ENCODE peak calls at places on chromosomes 3 and 15, in ten cellular contexts. H is effector memory CD8-positive, alpha-beta T cell; U is A172; O is T-helper 17 cell; E is IMR-90; W is breast epithelium; Y is MCF 10A; B is NCI-H2029; G is posterior vena cava; V is endothelial cell. T is an unnamed sample.

GRCh38 chr3:115272036-115272824 is 125.1 kb upstream of the ZBTB20 start:
- DNase-seq in H (no peak), U (peak), O (no peak), E (peak), W (no peak), Y (no peak), B (peak), G (no peak), V (no peak), T (no peak)

GRCh38 chr3:67113802-67114407 is 115.8 kb downstream of the KBTBD8 start:
- DNase-seq in H (peak), U (peak), O (peak), E (peak), W (peak), Y (peak), B (peak), G (peak), V (peak), T (peak)

GRCh38 chr15:99476413-99477222 is 89.2 kb upstream of the MEF2A start:
- DNase-seq in H (no peak), U (peak), O (no peak), E (peak), W (peak), Y (peak), B (no peak), G (peak), V (no peak), T (peak)

GRCh38 chr3:178139116-178139515 is 397.1 kb upstream of the KCNMB2 start:
- DNase-seq in H (no peak), U (no peak), O (no peak), E (no peak), W (no peak), Y (no peak), B (no peak), G (no peak), V (no peak), T (no peak)

GRCh38 chr3:71444861-71445259 is 138.7 kb downstream of the FOXP1 start:
- DNase-seq in H (no peak), U (no peak), O (no peak), E (no peak), W (no peak), Y (no peak), B (no peak), G (no peak), V (no peak), T (no peak)

GRCh38 chr15:38247336-38247735 is 5.3 kb upstream of the SPRED1 start:
- DNase-seq in H (no peak), U (no peak), O (no peak), E (no peak), W (no peak), Y (no peak), B (no peak), G (no peak), V (no peak), T (no peak)

GRCh38 chr3:180855364-180855763 is 57.1 kb upstream of the FXR1 start:
- DNase-seq in H (no peak), U (peak), O (no peak), E (no peak), W (no peak), Y (peak), B (peak), G (no peak), V (no peak), T (no peak)

GRCh38 chr3:146020969-146021368 is 140.0 kb downstream of the PLOD2 start:
- DNase-seq in H (no peak), U (no peak), O (no peak), E (no peak), W (no peak), Y (peak), B (no peak), G (no peak), V (no peak), T (no peak)

GRCh38 chr15:69996321-69996720 is 101.4 kb downstream of the TLE3 start:
- DNase-seq in H (no peak), U (no peak), O (no peak), E (no peak), W (no peak), Y (no peak), B (no peak), G (peak), V (no peak), T (no peak)

GRCh38 chr3:8554725-8555621 is 53.4 kb downstream of the LMCD1 start:
- DNase-seq in H (no peak), U (peak), O (no peak), E (peak), W (no peak), Y (no peak), B (peak), G (no peak), V (no peak), T (no peak)

GRCh38 chr3:131903988-131904415 is 130.8 kb downstream of the CPNE4 start:
- DNase-seq in H (no peak), U (peak), O (no peak), E (peak), W (no peak), Y (peak), B (no peak), G (no peak), V (no peak), T (peak)

GRCh38 chr3:104198136-104198535 is 1168.6 kb upstream of the ALCAM start:
- DNase-seq in H (no peak), U (peak), O (no peak), E (no peak), W (no peak), Y (no peak), B (no peak), G (no peak), V (no peak), T (peak)

GRCh38 chr15:89430530-89431341 is 65.6 kb downstream of the RHCG start:
- DNase-seq in H (peak), U (peak), O (peak), E (peak), W (peak), Y (peak), B (peak), G (peak), V (peak), T (peak)

GRCh38 chr3:48634661-48635221 is 520 bp downstream of the SLC26A6 start:
- DNase-seq in H (peak), U (peak), O (no peak), E (peak), W (no peak), Y (peak), B (no peak), G (peak), V (peak), T (peak)

GRCh38 chr15:50181983-50182232 is at the start of gene SLC27A2:
- DNase-seq in H (no peak), U (no peak), O (peak), E (peak), W (no peak), Y (no peak), B (no peak), G (peak), V (no peak), T (no peak)

GRCh38 chr3:43978708-43979107 is 263.0 kb upstream of the TOPAZ1 start:
- DNase-seq in H (no peak), U (no peak), O (no peak), E (no peak), W (no peak), Y (no peak), B (no peak), G (no peak), V (no peak), T (no peak)